ENCODE peak calls at places on chromosomes 7 and 10, in nine cellular contexts. J is adrenal gland; Y is anterior cingulate cortex; O is B cell; Z is activated CD8-positive, alpha-beta memory T cell treated with anti-CD3 and anti-CD28 coated beads, Interleukin-2, amount 10 ng/mL, durations not matched to agents 7 days and 5 days; T is NCI-H748 treated with DMSO at 0.1 percent for 48 hours; C is NCI-H1048; L is activated T-cell treated with anti-CD3 and anti-CD28 coated beads, Interleukin-2, amount 50 U/mL, for 4 hours; E is HepG2. U is an unnamed sample.

GRCh38 chr10:127148933-127149220 is 47.5 kb downstream of the INSYN2A start:
- DNase-seq in Y (no peak), C (no peak), T (no peak), L (no peak), E (no peak), O (no peak), J (no peak), Z (no peak), U (no peak)

GRCh38 chr7:97187067-97187466 is 69.6 kb downstream of the SDHAF3 start:
- DNase-seq in J (no peak), C (no peak), Z (no peak), O (no peak), Y (no peak), T (no peak), E (no peak), L (no peak), U (no peak)

GRCh38 chr7:72924417-72924747 is 513 bp upstream of the POM121 start:
- DNase-seq in E (no peak), T (no peak), C (no peak), L (no peak), O (no peak), J (no peak), Z (no peak), Y (no peak), U (no peak)

GRCh38 chr7:80273327-80273726 is 138.7 kb downstream of the GNAI1 start:
- DNase-seq in Z (no peak), O (no peak), Y (no peak), E (no peak), J (no peak), T (no peak), C (peak; percentile 21), L (no peak), U (no peak)

GRCh38 chr7:64946772-64947171 is 43.7 kb downstream of the ZNF273 start:
- DNase-seq in O (peak; percentile 37), L (no peak), Z (no peak), Y (no peak), J (no peak), C (no peak), E (peak; percentile 27), T (no peak), U (peak; percentile 21)

GRCh38 chr10:91536101-91536500 is 96.8 kb downstream of the PPP1R3C start:
- DNase-seq in O (no peak), Z (no peak), T (no peak), C (no peak), L (no peak), Y (no peak), E (no peak), J (peak; percentile 59), U (no peak)

GRCh38 chr7:50808282-50808888 is 25.7 kb upstream of the GRB10 start:
- DNase-seq in Y (no peak), J (no peak), Z (no peak), L (no peak), T (no peak), C (no peak), E (no peak), O (no peak), U (no peak)

GRCh38 chr10:80468002-80468401 is 13.9 kb downstream of the TSPAN14 start:
- DNase-seq in J (peak; percentile 83), L (peak; percentile 70), Y (no peak), Z (peak; percentile 79), O (no peak), E (no peak), C (no peak), T (no peak), U (peak; percentile 67)

GRCh38 chr7:100493476-100494264 is 9.9 kb downstream of the NYAP1 start:
- DNase-seq in C (no peak), O (peak; percentile 81), T (no peak), E (peak; percentile 33), Z (peak; percentile 72), J (no peak), Y (no peak), L (peak; percentile 52), U (peak; percentile 64)

GRCh38 chr7:8637322-8637721 is 203.9 kb downstream of the NXPH1 start:
- DNase-seq in T (peak; percentile 87), Z (no peak), E (no peak), O (no peak), L (no peak), J (no peak), C (no peak), Y (no peak), U (no peak)

GRCh38 chr7:107687656-107688055 is 27.0 kb downstream of the SLC26A4 start:
- DNase-seq in T (no peak), E (no peak), J (no peak), C (no peak), Z (no peak), O (no peak), L (no peak), Y (no peak), U (no peak)

GRCh38 chr10:118980870-118981269 is 48.6 kb upstream of the NANOS1 start:
- DNase-seq in Z (no peak), L (no peak), O (no peak), E (no peak), C (no peak), J (no peak), Y (no peak), T (no peak), U (no peak)

GRCh38 chr10:98467506-98468318 is 21.0 kb upstream of the HPS1 start:
- DNase-seq in E (peak; percentile 79), T (peak; percentile 71), C (peak; percentile 32), Y (no peak), O (peak; percentile 87), Z (peak; percentile 74), L (peak; percentile 56), J (peak; percentile 86), U (peak; percentile 53)

GRCh38 chr7:71616217-71616616 is 484.3 kb downstream of the GALNT17 start:
- DNase-seq in J (no peak), C (no peak), T (no peak), Y (no peak), Z (no peak), O (no peak), L (no peak), E (no peak), U (no peak)

GRCh38 chr7:155263051-155263450 is 34.6 kb upstream of the INSIG1 start:
- DNase-seq in J (no peak), Y (no peak), E (no peak), L (no peak), O (no peak), Z (no peak), C (no peak), T (no peak), U (no peak)

GRCh38 chr7:116560021-116560970 is 35.5 kb downstream of the CAV1 start:
- DNase-seq in J (no peak), T (no peak), O (no peak), Z (no peak), C (no peak), Y (no peak), L (no peak), E (no peak), U (no peak)

GRCh38 chr10:125093199-125093841 is 67.0 kb downstream of the CTBP2 start:
- DNase-seq in E (no peak), O (no peak), Z (no peak), C (no peak), T (no peak), Y (no peak), L (no peak), J (peak; percentile 77), U (no peak)